ENCODE peak calls at places on chromosome 16, in five cellular contexts. G, N, D, O and Q are unnamed samples.

GRCh38 chr16:53172517-53172916 is 117.7 kb downstream of the CHD9 start:
- DNase-seq in G (no peak), N (no peak), D (no peak), O (no peak), Q (no peak)

GRCh38 chr16:9837481-9837880 is 344.7 kb downstream of the GRIN2A start:
- DNase-seq in G (peak), N (peak), D (no peak), O (no peak), Q (no peak)

GRCh38 chr16:14211856-14212543 is 140.9 kb downstream of the MRTFB start:
- DNase-seq in G (peak), N (no peak), D (no peak), O (no peak), Q (no peak)

GRCh38 chr16:57262841-57263584 is 18.0 kb downstream of the ARL2BP start:
- DNase-seq in G (no peak), N (no peak), D (no peak), O (no peak), Q (no peak)

GRCh38 chr16:54633943-54634362 is 296.7 kb upstream of the IRX5 start:
- DNase-seq in G (peak), N (peak), D (no peak), O (no peak), Q (no peak)

GRCh38 chr16:89455178-89455577 is 35.2 kb downstream of the ANKRD11 start:
- DNase-seq in G (no peak), N (no peak), D (no peak), O (no peak), Q (no peak)

GRCh38 chr16:4176794-4177438 is 60.7 kb upstream of the ADCY9 start:
- DNase-seq in G (peak), N (peak), D (peak), O (no peak), Q (no peak)

GRCh38 chr16:31476305-31477219 is 4.6 kb downstream of the TGFB1I1 start:
- DNase-seq in G (no peak), N (no peak), D (no peak), O (no peak), Q (no peak)

GRCh38 chr16:75070055-75070841 is 46.3 kb downstream of the LDHD start:
- DNase-seq in G (no peak), N (peak), D (no peak), O (no peak), Q (no peak)

GRCh38 chr16:51465026-51465425 is 314.0 kb upstream of the SALL1 start:
- DNase-seq in G (peak), N (peak), D (peak), O (no peak), Q (no peak)

GRCh38 chr16:89922884-89923639 is at the start of gene TUBB3:
- DNase-seq in G (peak), N (peak), D (peak), O (peak), Q (peak)

GRCh38 chr16:78720416-78720815 is 621.0 kb downstream of the WWOX start:
- DNase-seq in G (no peak), N (no peak), D (no peak), O (no peak), Q (no peak)

GRCh38 chr16:89923640-89924297 is 627 bp downstream of the TUBB3 start:
- DNase-seq in G (no peak), N (no peak), D (no peak), O (no peak), Q (no peak)

GRCh38 chr16:88969361-88969831 is 7.6 kb downstream of the CBFA2T3 start:
- DNase-seq in G (no peak), N (no peak), D (no peak), O (no peak), Q (no peak)

GRCh38 chr16:2277466-2278271 is 9.7 kb upstream of the RNPS1 start:
- DNase-seq in G (no peak), N (no peak), D (no peak), O (no peak), Q (no peak)

GRCh38 chr16:78184554-78185183 is 85.2 kb downstream of the WWOX start:
- DNase-seq in G (peak), N (peak), D (peak), O (no peak), Q (no peak)

GRCh38 chr16:73232555-73233422 is 184.9 kb upstream of the ZFHX3 start:
- DNase-seq in G (peak), N (peak), D (peak), O (no peak), Q (no peak)

GRCh38 chr16:65624696-65625095 is 502.8 kb upstream of the CDH11 start:
- DNase-seq in G (peak), N (no peak), D (no peak), O (no peak), Q (no peak)

GRCh38 chr16:89749637-89750036 is 28.3 kb downstream of the ZNF276 start:
- DNase-seq in G (no peak), N (no peak), D (no peak), O (no peak), Q (no peak)

GRCh38 chr16:56011808-56012478 is 136.8 kb upstream of the CES5A start:
- DNase-seq in G (no peak), N (no peak), D (no peak), O (no peak), Q (no peak)

GRCh38 chr16:2008631-2009301 is 855 bp downstream of the ZNF598 start:
- DNase-seq in G (peak), N (peak), D (no peak), O (no peak), Q (no peak)

GRCh38 chr16:2955779-2956565 is 8.1 kb upstream of the KREMEN2 start:
- DNase-seq in G (no peak), N (no peak), D (no peak), O (no peak), Q (no peak)

GRCh38 chr16:31108035-31108793 is at the start of gene BCKDK:
- DNase-seq in G (peak), N (peak), D (peak), O (peak), Q (peak)

GRCh38 chr16:4452674-4453073 is 21.8 kb downstream of the NMRAL1 start:
- DNase-seq in G (no peak), N (no peak), D (no peak), O (no peak), Q (no peak)

GRCh38 chr16:49924078-49924477 is 68.2 kb upstream of the ZNF423 start:
- DNase-seq in G (peak), N (no peak), D (no peak), O (no peak), Q (no peak)

GRCh38 chr16:54546481-54546880 is 259.9 kb upstream of the IRX3 start:
- DNase-seq in G (no peak), N (no peak), D (no peak), O (no peak), Q (no peak)

GRCh38 chr16:88599092-88599733 is 29.0 kb downstream of the ZC3H18 start:
- DNase-seq in G (no peak), N (no peak), D (no peak), O (no peak), Q (no peak)

GRCh38 chr16:9012848-9013507 is 49.3 kb upstream of the USP7 start:
- DNase-seq in G (no peak), N (peak), D (no peak), O (no peak), Q (no peak)

GRCh38 chr16:3004319-3004718 is 8.4 kb upstream of the CLDN9 start:
- DNase-seq in G (no peak), N (peak), D (no peak), O (no peak), Q (no peak)

GRCh38 chr16:78252757-78253156 is 153.3 kb downstream of the WWOX start:
- DNase-seq in G (no peak), N (no peak), D (no peak), O (no peak), Q (no peak)

GRCh38 chr16:90008708-90009145 is 10.5 kb downstream of the DBNDD1 start:
- DNase-seq in G (no peak), N (no peak), D (no peak), O (no peak), Q (no peak)

GRCh38 chr16:76857402-76857801 is 333.6 kb upstream of the MON1B start:
- DNase-seq in G (no peak), N (no peak), D (no peak), O (no peak), Q (no peak)

GRCh38 chr16:76856112-76856511 is 334.9 kb upstream of the MON1B start:
- DNase-seq in G (no peak), N (no peak), D (no peak), O (no peak), Q (no peak)

DNA sequence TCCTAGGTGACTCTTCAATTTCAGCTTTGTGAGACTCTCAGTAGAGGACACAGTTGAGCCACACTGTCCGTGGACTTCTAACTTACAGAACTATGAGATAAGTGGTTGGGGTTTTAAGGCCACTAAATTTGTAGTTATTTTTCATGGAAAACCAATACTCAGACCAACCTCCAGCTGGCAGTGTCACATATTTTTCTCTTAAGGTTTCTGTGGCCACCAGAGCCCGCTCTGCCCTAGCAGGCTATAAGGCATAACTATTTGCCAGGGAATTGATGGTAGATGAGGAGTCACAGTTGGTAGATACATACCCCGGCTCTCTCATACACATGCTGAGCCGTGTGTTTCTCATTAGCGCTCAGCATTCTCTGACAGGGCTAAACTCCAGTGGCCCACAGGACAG is 336.8 kb upstream of the MON1B start:
- DNase-seq in G (peak), N (no peak), D (no peak), O (no peak), Q (no peak)
- TF ChIP-seq CTCF in G (peak), N (peak), D (no peak), O (no peak), Q (no peak)

GRCh38 chr16:66959645-66960177 is 1.4 kb upstream of the CES3 start:
- DNase-seq in G (no peak), N (no peak), D (no peak), O (no peak), Q (no peak)

GRCh38 chr16:66960270-66960669 is 796 bp upstream of the CES3 start:
- DNase-seq in G (no peak), N (no peak), D (no peak), O (no peak), Q (no peak)

GRCh38 chr16:66964049-66964448 is 3.0 kb downstream of the CES3 start:
- DNase-seq in G (no peak), N (no peak), D (no peak), O (no peak), Q (no peak)

GRCh38 chr16:66958857-66959644 is 2.0 kb upstream of the CES3 start:
- DNase-seq in G (no peak), N (no peak), D (no peak), O (no peak), Q (no peak)

GRCh38 chr16:66961065-66961744 is at the start of gene CES3:
- DNase-seq in G (peak), N (peak), D (peak), O (no peak), Q (no peak)
- TF ChIP-seq CTCF in G (peak), N (peak), D (peak), O (peak), Q (peak)

GRCh38 chr16:28193530-28194423 is 18.0 kb downstream of the XPO6 start:
- DNase-seq in G (peak), N (peak), D (peak), O (no peak), Q (no peak)
- TF ChIP-seq CTCF in G (no peak), N (no peak), D (no peak), O (no peak), Q (no peak)

GRCh38 chr16:11972128-11972527 is 4.4 kb upstream of the SNX29 start:
- DNase-seq in G (peak), N (peak), D (no peak), O (no peak), Q (no peak)
- TF ChIP-seq CTCF in G (no peak), N (peak), D (peak), O (peak), Q (peak)

DNA sequence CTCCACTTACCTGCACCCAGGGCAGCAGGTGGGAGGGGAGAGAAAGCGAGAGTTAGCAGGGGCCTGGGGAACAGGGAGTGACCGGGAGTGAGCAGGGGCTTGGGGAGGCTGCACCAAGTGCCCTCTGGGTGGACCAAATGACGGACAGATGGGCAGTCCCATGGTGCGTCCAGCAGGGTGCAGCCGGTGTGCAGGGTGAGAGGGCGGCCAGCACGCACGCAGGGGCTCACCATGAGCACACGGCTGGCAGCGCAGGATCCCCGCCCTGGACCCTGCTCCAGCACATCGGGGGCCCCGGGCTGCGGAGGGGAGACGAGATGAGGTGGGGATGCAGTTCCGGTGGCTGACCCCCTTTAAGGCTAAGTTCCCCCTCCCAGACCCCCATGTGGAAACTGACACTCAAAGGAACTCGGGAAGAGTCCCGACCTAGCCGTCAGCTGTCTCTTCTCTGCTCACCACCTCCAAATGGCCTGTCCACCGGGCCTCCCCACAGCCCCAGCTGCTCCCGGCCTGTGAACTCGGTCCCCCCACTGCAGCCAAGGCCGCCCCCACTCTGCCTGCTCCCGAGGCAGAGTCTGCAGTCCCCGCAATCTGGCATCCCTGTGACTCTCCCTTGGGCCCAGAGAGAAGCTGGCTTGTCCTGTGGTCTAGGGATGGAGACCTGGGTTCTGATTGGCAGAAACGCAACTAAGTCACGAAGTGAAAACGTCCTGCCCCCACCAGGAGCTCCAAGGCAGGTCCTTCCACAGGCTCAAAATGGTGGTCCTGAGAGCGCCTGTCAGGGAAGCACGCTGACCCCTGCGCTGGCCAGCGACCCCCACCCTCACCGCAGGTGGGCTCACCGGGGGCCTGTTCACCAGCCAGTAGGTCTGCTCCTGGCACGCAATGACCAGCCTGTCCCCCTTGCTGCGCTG is 2.9 kb downstream of the RGS11 start:
- DNase-seq in G (no peak), N (no peak), D (no peak), O (no peak), Q (no peak)
- TF ChIP-seq CTCF in G (no peak), N (no peak), D (no peak), O (no peak), Q (no peak)

GRCh38 chr16:68995011-68995504 is 110.4 kb upstream of the HAS3 start:
- DNase-seq in G (peak), N (peak), D (peak), O (no peak), Q (no peak)
- TF ChIP-seq CTCF in G (peak), N (peak), D (peak), O (peak), Q (peak)

GRCh38 chr16:17450291-17450690 is 20.5 kb downstream of the XYLT1 start:
- DNase-seq in G (no peak), N (no peak), D (no peak), O (no peak), Q (no peak)
- TF ChIP-seq CTCF in G (no peak), N (no peak), D (no peak), O (no peak), Q (no peak)

GRCh38 chr16:85634747-85635544 is 21.8 kb downstream of the GSE1 start:
- DNase-seq in G (no peak), N (no peak), D (no peak), O (no peak), Q (no peak)
- TF ChIP-seq CTCF in G (no peak), N (no peak), D (peak), O (peak), Q (peak)

GRCh38 chr16:48811478-48811877 is 201.5 kb upstream of the N4BP1 start:
- DNase-seq in G (no peak), N (no peak), D (no peak), O (no peak), Q (no peak)
- TF ChIP-seq CTCF in G (no peak), N (no peak), D (no peak), O (no peak), Q (no peak)

GRCh38 chr16:20637247-20637646 is 60.2 kb downstream of the ACSM1 start:
- DNase-seq in G (no peak), N (no peak), D (no peak), O (no peak), Q (no peak)
- TF ChIP-seq CTCF in G (no peak), N (no peak), D (no peak), O (no peak), Q (no peak)